ENCODE peak calls at places on chromosomes 4 and X, in nine cellular contexts. H, N, X, D, G, B, T, O and U are unnamed samples.

GRCh38 chrX:9966775-9967408 is at the start of gene CLDN34:
- DNase-seq in H (no peak), N (no peak), X (no peak), D (no peak), G (no peak), B (no peak), T (no peak), O (no peak), U (no peak)

GRCh38 chr4:14871676-14872430 is 130.4 kb upstream of the CPEB2 start:
- DNase-seq in H (peak), N (no peak), X (no peak), D (peak), G (peak), B (peak), T (peak), O (no peak), U (peak)

GRCh38 chr4:164847967-164848649 is 28.9 kb upstream of the APELA start:
- DNase-seq in H (no peak), N (no peak), X (peak), D (no peak), G (no peak), B (no peak), T (no peak), O (no peak), U (no peak)

GRCh38 chr4:22552802-22553201 is 36.9 kb upstream of the ADGRA3 start:
- DNase-seq in H (no peak), N (no peak), X (no peak), D (no peak), G (no peak), B (no peak), T (no peak), O (no peak), U (no peak)

GRCh38 chr4:8013976-8014726 is 74.5 kb upstream of the AFAP1 start:
- DNase-seq in H (no peak), N (no peak), X (no peak), D (no peak), G (no peak), B (no peak), T (no peak), O (no peak), U (no peak)

GRCh38 chr4:24850669-24851068 is 55.3 kb downstream of the SOD3 start:
- DNase-seq in H (no peak), N (peak), X (no peak), D (no peak), G (no peak), B (no peak), T (no peak), O (no peak), U (no peak)

GRCh38 chr4:107825072-107825789 is 499 bp downstream of the SGMS2 start:
- DNase-seq in H (no peak), N (no peak), X (no peak), D (peak), G (no peak), B (no peak), T (peak), O (peak), U (no peak)

GRCh38 chrX:9456250-9457074 is 8.4 kb upstream of the TBL1X start:
- DNase-seq in H (no peak), N (no peak), X (no peak), D (no peak), G (no peak), B (no peak), T (peak), O (no peak), U (peak)

GRCh38 chr4:108743021-108743420 is 19.8 kb downstream of the ETNPPL start:
- DNase-seq in H (no peak), N (no peak), X (no peak), D (no peak), G (no peak), B (no peak), T (no peak), O (peak), U (no peak)